ENCODE peak calls at places on chromosomes 2 and 18, in ten cellular contexts. One of them, this sample, is unnamed.

GRCh38 chr2:226934546-226935243 is 98.8 kb downstream of the RHBDD1 start:
- DNase-seq in astrocyte: peak
- DNase-seq in right cardiac atrium: no peak
- DNase-seq in pancreas: no peak
- DNase-seq in GM23248: peak
- DNase-seq in osteoblast: no peak
- DNase-seq in psoas muscle: no peak
- DNase-seq in caudate nucleus: no peak
- DNase-seq in adrenal gland: no peak
- DNase-seq in colonic mucosa: no peak
- DNase-seq in this sample: no peak

GRCh38 chr18:79988079-79988924 is at the start of gene TXNL4A:
- DNase-seq in astrocyte: peak
- DNase-seq in right cardiac atrium: peak
- DNase-seq in pancreas: peak
- DNase-seq in GM23248: peak
- DNase-seq in osteoblast: peak
- DNase-seq in psoas muscle: peak
- DNase-seq in caudate nucleus: peak
- DNase-seq in adrenal gland: peak
- DNase-seq in colonic mucosa: peak
- DNase-seq in this sample: peak

GRCh38 chr2:43402002-43402401 is 175.6 kb upstream of the ZFP36L2 start:
- DNase-seq in astrocyte: no peak
- DNase-seq in right cardiac atrium: no peak
- DNase-seq in pancreas: no peak
- DNase-seq in GM23248: no peak
- DNase-seq in osteoblast: no peak
- DNase-seq in psoas muscle: no peak
- DNase-seq in caudate nucleus: no peak
- DNase-seq in adrenal gland: no peak
- DNase-seq in colonic mucosa: no peak
- DNase-seq in this sample: no peak

GRCh38 chr2:43057026-43057741 is 169.2 kb downstream of the ZFP36L2 start:
- DNase-seq in astrocyte: no peak
- DNase-seq in right cardiac atrium: peak
- DNase-seq in pancreas: no peak
- DNase-seq in GM23248: no peak
- DNase-seq in osteoblast: peak
- DNase-seq in psoas muscle: no peak
- DNase-seq in caudate nucleus: peak
- DNase-seq in adrenal gland: peak
- DNase-seq in colonic mucosa: no peak
- DNase-seq in this sample: peak

GRCh38 chr2:167059173-167059572 is 170.9 kb downstream of the XIRP2 start:
- DNase-seq in astrocyte: no peak
- DNase-seq in right cardiac atrium: no peak
- DNase-seq in pancreas: no peak
- DNase-seq in GM23248: no peak
- DNase-seq in osteoblast: no peak
- DNase-seq in psoas muscle: no peak
- DNase-seq in caudate nucleus: no peak
- DNase-seq in adrenal gland: no peak
- DNase-seq in colonic mucosa: no peak
- DNase-seq in this sample: no peak

GRCh38 chr2:19607400-19607799 is 249.0 kb upstream of the OSR1 start:
- DNase-seq in astrocyte: peak
- DNase-seq in right cardiac atrium: no peak
- DNase-seq in pancreas: no peak
- DNase-seq in GM23248: peak
- DNase-seq in osteoblast: no peak
- DNase-seq in psoas muscle: no peak
- DNase-seq in caudate nucleus: no peak
- DNase-seq in adrenal gland: no peak
- DNase-seq in colonic mucosa: no peak
- DNase-seq in this sample: no peak

GRCh38 chr2:72579595-72580180 is 246.1 kb downstream of the EXOC6B start:
- DNase-seq in astrocyte: peak
- DNase-seq in right cardiac atrium: no peak
- DNase-seq in pancreas: no peak
- DNase-seq in GM23248: peak
- DNase-seq in osteoblast: peak
- DNase-seq in psoas muscle: no peak
- DNase-seq in caudate nucleus: no peak
- DNase-seq in adrenal gland: no peak
- DNase-seq in colonic mucosa: no peak
- DNase-seq in this sample: no peak

GRCh38 chr2:31204761-31205160 is 12.6 kb downstream of the CAPN14 start:
- DNase-seq in astrocyte: no peak
- DNase-seq in right cardiac atrium: no peak
- DNase-seq in pancreas: no peak
- DNase-seq in GM23248: no peak
- DNase-seq in osteoblast: no peak
- DNase-seq in psoas muscle: no peak
- DNase-seq in caudate nucleus: no peak
- DNase-seq in adrenal gland: no peak
- DNase-seq in colonic mucosa: no peak
- DNase-seq in this sample: no peak

GRCh38 chr2:218097975-218098374 is 27.9 kb upstream of the CXCR2 start:
- DNase-seq in astrocyte: no peak
- DNase-seq in right cardiac atrium: no peak
- DNase-seq in pancreas: no peak
- DNase-seq in GM23248: no peak
- DNase-seq in osteoblast: no peak
- DNase-seq in psoas muscle: no peak
- DNase-seq in caudate nucleus: no peak
- DNase-seq in adrenal gland: no peak
- DNase-seq in colonic mucosa: no peak
- DNase-seq in this sample: no peak

GRCh38 chr2:62192811-62193210 is 3.1 kb upstream of the B3GNT2 start:
- DNase-seq in astrocyte: no peak
- DNase-seq in right cardiac atrium: no peak
- DNase-seq in pancreas: no peak
- DNase-seq in GM23248: no peak
- DNase-seq in osteoblast: no peak
- DNase-seq in psoas muscle: no peak
- DNase-seq in caudate nucleus: no peak
- DNase-seq in adrenal gland: no peak
- DNase-seq in colonic mucosa: no peak
- DNase-seq in this sample: no peak

GRCh38 chr2:165443524-165443923 is 26.0 kb upstream of the CSRNP3 start:
- DNase-seq in astrocyte: no peak
- DNase-seq in right cardiac atrium: no peak
- DNase-seq in pancreas: no peak
- DNase-seq in GM23248: no peak
- DNase-seq in osteoblast: no peak
- DNase-seq in psoas muscle: no peak
- DNase-seq in caudate nucleus: no peak
- DNase-seq in adrenal gland: no peak
- DNase-seq in colonic mucosa: no peak
- DNase-seq in this sample: no peak

GRCh38 chr2:207227062-207227748 is 61.5 kb upstream of the KLF7 start:
- DNase-seq in astrocyte: peak
- DNase-seq in right cardiac atrium: peak
- DNase-seq in pancreas: no peak
- DNase-seq in GM23248: peak
- DNase-seq in osteoblast: no peak
- DNase-seq in psoas muscle: peak
- DNase-seq in caudate nucleus: peak
- DNase-seq in adrenal gland: no peak
- DNase-seq in colonic mucosa: no peak
- DNase-seq in this sample: peak

GRCh38 chr2:163369111-163369510 is 366.7 kb downstream of the FIGN start:
- DNase-seq in astrocyte: no peak
- DNase-seq in right cardiac atrium: no peak
- DNase-seq in pancreas: no peak
- DNase-seq in GM23248: no peak
- DNase-seq in osteoblast: no peak
- DNase-seq in psoas muscle: no peak
- DNase-seq in caudate nucleus: no peak
- DNase-seq in adrenal gland: no peak
- DNase-seq in colonic mucosa: no peak
- DNase-seq in this sample: no peak

GRCh38 chr2:240298316-240298790 is 137.1 kb upstream of the GPC1 start:
- DNase-seq in astrocyte: no peak
- DNase-seq in right cardiac atrium: no peak
- DNase-seq in pancreas: no peak
- DNase-seq in GM23248: no peak
- DNase-seq in osteoblast: peak
- DNase-seq in psoas muscle: no peak
- DNase-seq in caudate nucleus: no peak
- DNase-seq in adrenal gland: no peak
- DNase-seq in colonic mucosa: no peak
- DNase-seq in this sample: no peak

GRCh38 chr2:106572541-106573148 is 85.5 kb downstream of the CD8B2 start:
- DNase-seq in astrocyte: no peak
- DNase-seq in right cardiac atrium: no peak
- DNase-seq in pancreas: no peak
- DNase-seq in GM23248: peak
- DNase-seq in osteoblast: no peak
- DNase-seq in psoas muscle: no peak
- DNase-seq in caudate nucleus: no peak
- DNase-seq in adrenal gland: no peak
- DNase-seq in colonic mucosa: peak
- DNase-seq in this sample: no peak

GRCh38 chr18:11042247-11042646 is 107.1 kb downstream of the PIEZO2 start:
- DNase-seq in astrocyte: peak
- DNase-seq in right cardiac atrium: no peak
- DNase-seq in pancreas: no peak
- DNase-seq in GM23248: no peak
- DNase-seq in osteoblast: no peak
- DNase-seq in psoas muscle: no peak
- DNase-seq in caudate nucleus: no peak
- DNase-seq in adrenal gland: no peak
- DNase-seq in colonic mucosa: no peak
- DNase-seq in this sample: no peak

GRCh38 chr2:236679906-236680305 is 110.3 kb downstream of the ACKR3 start:
- DNase-seq in astrocyte: peak
- DNase-seq in right cardiac atrium: no peak
- DNase-seq in pancreas: no peak
- DNase-seq in GM23248: peak
- DNase-seq in osteoblast: peak
- DNase-seq in psoas muscle: no peak
- DNase-seq in caudate nucleus: no peak
- DNase-seq in adrenal gland: no peak
- DNase-seq in colonic mucosa: no peak
- DNase-seq in this sample: no peak

GRCh38 chr2:74867841-74868658 is 34.1 kb downstream of the HK2 start:
- DNase-seq in astrocyte: peak
- DNase-seq in right cardiac atrium: peak
- DNase-seq in pancreas: no peak
- DNase-seq in GM23248: peak
- DNase-seq in osteoblast: peak
- DNase-seq in psoas muscle: no peak
- DNase-seq in caudate nucleus: no peak
- DNase-seq in adrenal gland: no peak
- DNase-seq in colonic mucosa: no peak
- DNase-seq in this sample: no peak

GRCh38 chr2:68909793-68910674 is 38.8 kb upstream of the BMP10 start:
- DNase-seq in astrocyte: peak
- DNase-seq in right cardiac atrium: peak
- DNase-seq in pancreas: peak
- DNase-seq in GM23248: peak
- DNase-seq in osteoblast: peak
- DNase-seq in psoas muscle: peak
- DNase-seq in caudate nucleus: peak
- DNase-seq in adrenal gland: peak
- DNase-seq in colonic mucosa: peak
- DNase-seq in this sample: no peak
- H3K27ac ChIP-seq in astrocyte: no peak
- H3K27ac ChIP-seq in right cardiac atrium: peak
- H3K27ac ChIP-seq in pancreas: no peak
- H3K27ac ChIP-seq in GM23248: no peak
- H3K27ac ChIP-seq in osteoblast: no peak
- H3K27ac ChIP-seq in psoas muscle: no peak
- H3K27ac ChIP-seq in caudate nucleus: no peak
- H3K27ac ChIP-seq in adrenal gland: no peak
- H3K27ac ChIP-seq in colonic mucosa: no peak
- H3K27ac ChIP-seq in this sample: no peak

DNA sequence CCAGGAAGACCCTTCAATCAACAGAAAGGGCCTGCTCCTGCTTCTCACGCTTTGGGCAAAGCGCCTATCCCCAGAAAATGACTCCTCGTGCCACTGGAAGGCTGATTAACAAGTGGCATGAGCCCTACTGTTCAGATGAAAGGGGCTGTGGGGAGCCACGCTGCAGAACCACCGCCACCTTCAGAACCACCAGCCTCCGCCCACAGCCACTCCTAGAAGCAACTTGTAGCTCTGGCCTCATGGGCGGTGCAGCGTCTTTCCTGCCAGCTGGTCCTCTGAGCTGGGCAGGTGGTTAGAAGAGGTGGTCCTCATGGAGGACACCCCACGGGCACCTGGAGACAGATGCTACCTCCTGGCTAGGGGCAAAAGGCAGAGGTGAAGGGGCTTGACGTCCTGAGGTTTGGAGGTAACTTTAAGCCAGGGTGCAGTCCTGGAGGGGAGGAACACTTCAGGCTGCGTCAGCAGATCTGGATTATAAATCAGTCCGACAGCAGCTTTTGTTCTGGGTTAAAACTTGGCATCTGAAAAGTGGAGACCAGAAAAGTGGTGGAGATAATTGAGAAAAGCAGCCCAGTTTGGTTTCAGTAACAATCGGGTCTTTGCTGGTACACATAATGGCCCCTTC is 863 bp upstream of the SEMA4C start:
- DNase-seq in astrocyte: peak
- DNase-seq in right cardiac atrium: peak
- DNase-seq in pancreas: no peak
- DNase-seq in GM23248: peak
- DNase-seq in osteoblast: peak
- DNase-seq in psoas muscle: no peak
- DNase-seq in caudate nucleus: no peak
- DNase-seq in adrenal gland: no peak
- DNase-seq in colonic mucosa: peak
- DNase-seq in this sample: no peak
- H3K27ac ChIP-seq in astrocyte: no peak
- H3K27ac ChIP-seq in right cardiac atrium: peak
- H3K27ac ChIP-seq in pancreas: peak
- H3K27ac ChIP-seq in GM23248: no peak
- H3K27ac ChIP-seq in osteoblast: peak
- H3K27ac ChIP-seq in psoas muscle: peak
- H3K27ac ChIP-seq in caudate nucleus: peak
- H3K27ac ChIP-seq in adrenal gland: peak
- H3K27ac ChIP-seq in colonic mucosa: peak
- H3K27ac ChIP-seq in this sample: peak

GRCh38 chr18:36436387-36436786 is 138.9 kb downstream of the FHOD3 start:
- DNase-seq in astrocyte: no peak
- DNase-seq in right cardiac atrium: no peak
- DNase-seq in pancreas: no peak
- DNase-seq in GM23248: no peak
- DNase-seq in osteoblast: no peak
- DNase-seq in psoas muscle: no peak
- DNase-seq in caudate nucleus: no peak
- DNase-seq in adrenal gland: no peak
- DNase-seq in colonic mucosa: no peak
- DNase-seq in this sample: no peak
- H3K27ac ChIP-seq in astrocyte: no peak
- H3K27ac ChIP-seq in right cardiac atrium: no peak
- H3K27ac ChIP-seq in pancreas: no peak
- H3K27ac ChIP-seq in GM23248: no peak
- H3K27ac ChIP-seq in osteoblast: no peak
- H3K27ac ChIP-seq in psoas muscle: no peak
- H3K27ac ChIP-seq in caudate nucleus: no peak
- H3K27ac ChIP-seq in adrenal gland: no peak
- H3K27ac ChIP-seq in colonic mucosa: no peak
- H3K27ac ChIP-seq in this sample: no peak

GRCh38 chr2:69017080-69017479 is 4.1 kb downstream of the ANTXR1 start:
- DNase-seq in astrocyte: peak
- DNase-seq in right cardiac atrium: no peak
- DNase-seq in pancreas: no peak
- DNase-seq in GM23248: peak
- DNase-seq in osteoblast: no peak
- DNase-seq in psoas muscle: no peak
- DNase-seq in caudate nucleus: no peak
- DNase-seq in adrenal gland: peak
- DNase-seq in colonic mucosa: no peak
- DNase-seq in this sample: no peak
- H3K27ac ChIP-seq in astrocyte: no peak
- H3K27ac ChIP-seq in right cardiac atrium: no peak
- H3K27ac ChIP-seq in pancreas: no peak
- H3K27ac ChIP-seq in GM23248: peak
- H3K27ac ChIP-seq in osteoblast: peak
- H3K27ac ChIP-seq in psoas muscle: no peak
- H3K27ac ChIP-seq in caudate nucleus: no peak
- H3K27ac ChIP-seq in adrenal gland: no peak
- H3K27ac ChIP-seq in colonic mucosa: no peak
- H3K27ac ChIP-seq in this sample: no peak

This sample was measured in substantia nigra.